ENCODE peak calls at places on chromosomes 4 and X, in seven cellular contexts. One of them, this sample, is unnamed.

GRCh38 chr4:10106421-10107039 is 10.1 kb downstream of the WDR1 start:
- DNase-seq in upper lobe of left lung: no peak
- DNase-seq in A549: peak
- DNase-seq in GM12878: no peak
- DNase-seq in ovary: peak
- DNase-seq in SK-N-SH: peak
- DNase-seq in suprapubic skin: peak
- DNase-seq in this sample: peak

GRCh38 chrX:13085533-13085932 is 41.1 kb upstream of the FAM9C start:
- DNase-seq in A549: no peak
- DNase-seq in upper lobe of left lung: no peak
- DNase-seq in SK-N-SH: no peak
- DNase-seq in GM12878: peak
- DNase-seq in suprapubic skin: no peak
- DNase-seq in ovary: no peak
- DNase-seq in this sample: no peak

GRCh38 chr4:158538176-158538575 is 16.5 kb downstream of the RXFP1 start:
- DNase-seq in SK-N-SH: no peak
- DNase-seq in upper lobe of left lung: no peak
- DNase-seq in suprapubic skin: no peak
- DNase-seq in GM12878: no peak
- DNase-seq in A549: no peak
- DNase-seq in ovary: no peak
- DNase-seq in this sample: no peak

GRCh38 chrX:65671966-65672365 is 4.5 kb downstream of the MSN start:
- DNase-seq in upper lobe of left lung: no peak
- DNase-seq in ovary: no peak
- DNase-seq in A549: no peak
- DNase-seq in SK-N-SH: no peak
- DNase-seq in suprapubic skin: no peak
- DNase-seq in GM12878: no peak
- DNase-seq in this sample: no peak

GRCh38 chrX:9906919-9907318 is 60.2 kb upstream of the CLDN34 start:
- DNase-seq in ovary: no peak
- DNase-seq in SK-N-SH: peak
- DNase-seq in GM12878: no peak
- DNase-seq in A549: no peak
- DNase-seq in suprapubic skin: no peak
- DNase-seq in upper lobe of left lung: no peak
- DNase-seq in this sample: no peak

GRCh38 chr4:6740347-6740746 is 24.4 kb downstream of the BLOC1S4 start:
- DNase-seq in A549: no peak
- DNase-seq in upper lobe of left lung: no peak
- DNase-seq in GM12878: no peak
- DNase-seq in suprapubic skin: no peak
- DNase-seq in ovary: no peak
- DNase-seq in SK-N-SH: peak
- DNase-seq in this sample: no peak

GRCh38 chr4:134905061-134905460 is 703.5 kb upstream of the PABPC4L start:
- DNase-seq in ovary: no peak
- DNase-seq in suprapubic skin: no peak
- DNase-seq in GM12878: no peak
- DNase-seq in upper lobe of left lung: no peak
- DNase-seq in SK-N-SH: no peak
- DNase-seq in A549: no peak
- DNase-seq in this sample: no peak

GRCh38 chr4:42397635-42398447 is 553 bp downstream of the SHISA3 start:
- DNase-seq in A549: no peak
- DNase-seq in upper lobe of left lung: peak
- DNase-seq in GM12878: no peak
- DNase-seq in SK-N-SH: peak
- DNase-seq in suprapubic skin: no peak
- DNase-seq in ovary: no peak
- DNase-seq in this sample: no peak

GRCh38 chr4:139177049-139177887 is at the start of gene ELF2:
- DNase-seq in SK-N-SH: peak
- DNase-seq in upper lobe of left lung: peak
- DNase-seq in suprapubic skin: peak
- DNase-seq in GM12878: no peak
- DNase-seq in A549: peak
- DNase-seq in ovary: peak
- DNase-seq in this sample: peak

GRCh38 chr4:139735381-139736256 is 70.0 kb downstream of the MGST2 start:
- DNase-seq in A549: no peak
- DNase-seq in SK-N-SH: peak
- DNase-seq in suprapubic skin: peak
- DNase-seq in upper lobe of left lung: peak
- DNase-seq in ovary: peak
- DNase-seq in GM12878: no peak
- DNase-seq in this sample: no peak

GRCh38 chr4:77308843-77309242 is 151.8 kb downstream of the CCNG2 start:
- DNase-seq in ovary: no peak
- DNase-seq in GM12878: no peak
- DNase-seq in SK-N-SH: peak
- DNase-seq in suprapubic skin: no peak
- DNase-seq in upper lobe of left lung: no peak
- DNase-seq in A549: peak
- DNase-seq in this sample: no peak

GRCh38 chrX:74500555-74500954 is 79.3 kb downstream of the SLC16A2 start:
- DNase-seq in A549: no peak
- DNase-seq in SK-N-SH: no peak
- DNase-seq in GM12878: no peak
- DNase-seq in upper lobe of left lung: no peak
- DNase-seq in suprapubic skin: no peak
- DNase-seq in ovary: no peak
- DNase-seq in this sample: no peak

GRCh38 chrX:38768079-38768478 is 33.2 kb upstream of the MID1IP1 start:
- DNase-seq in A549: peak
- DNase-seq in SK-N-SH: peak
- DNase-seq in GM12878: no peak
- DNase-seq in upper lobe of left lung: no peak
- DNase-seq in suprapubic skin: no peak
- DNase-seq in ovary: no peak
- DNase-seq in this sample: no peak

GRCh38 chrX:97563531-97564133 is 679.9 kb downstream of the RPA4 start:
- DNase-seq in GM12878: peak
- DNase-seq in ovary: peak
- DNase-seq in SK-N-SH: no peak
- DNase-seq in suprapubic skin: no peak
- DNase-seq in upper lobe of left lung: no peak
- DNase-seq in A549: no peak
- DNase-seq in this sample: no peak

GRCh38 chrX:57104921-57105398 is 16.4 kb downstream of the SPIN2B start:
- DNase-seq in suprapubic skin: no peak
- DNase-seq in A549: no peak
- DNase-seq in upper lobe of left lung: no peak
- DNase-seq in ovary: no peak
- DNase-seq in GM12878: no peak
- DNase-seq in SK-N-SH: no peak
- DNase-seq in this sample: no peak

GRCh38 chr4:63221477-63221876 is 1187.8 kb downstream of the TECRL start:
- DNase-seq in A549: no peak
- DNase-seq in suprapubic skin: no peak
- DNase-seq in SK-N-SH: no peak
- DNase-seq in GM12878: no peak
- DNase-seq in ovary: no peak
- DNase-seq in upper lobe of left lung: no peak
- DNase-seq in this sample: no peak

GRCh38 chrX:41653125-41653524 is 35.6 kb upstream of the GPR34 start:
- DNase-seq in GM12878: no peak
- DNase-seq in upper lobe of left lung: no peak
- DNase-seq in ovary: no peak
- DNase-seq in suprapubic skin: no peak
- DNase-seq in A549: no peak
- DNase-seq in SK-N-SH: no peak
- DNase-seq in this sample: no peak

GRCh38 chr4:13160906-13161305 is 323.2 kb downstream of the RAB28 start:
- DNase-seq in A549: no peak
- DNase-seq in ovary: no peak
- DNase-seq in upper lobe of left lung: no peak
- DNase-seq in suprapubic skin: no peak
- DNase-seq in SK-N-SH: no peak
- DNase-seq in GM12878: no peak
- DNase-seq in this sample: no peak

GRCh38 chr4:6885953-6886557 is 23.6 kb upstream of the TBC1D14 start:
- DNase-seq in SK-N-SH: no peak
- DNase-seq in upper lobe of left lung: no peak
- DNase-seq in GM12878: peak
- DNase-seq in A549: peak
- DNase-seq in ovary: peak
- DNase-seq in suprapubic skin: no peak
- DNase-seq in this sample: peak

GRCh38 chr4:80240976-80241375 is 25.5 kb upstream of the FGF5 start:
- DNase-seq in ovary: no peak
- DNase-seq in SK-N-SH: no peak
- DNase-seq in upper lobe of left lung: no peak
- DNase-seq in GM12878: peak
- DNase-seq in A549: no peak
- DNase-seq in suprapubic skin: no peak
- DNase-seq in this sample: no peak

GRCh38 chrX:110383414-110383813 is 24.8 kb downstream of the RTL9 start:
- DNase-seq in upper lobe of left lung: no peak
- DNase-seq in GM12878: no peak
- DNase-seq in A549: no peak
- DNase-seq in suprapubic skin: no peak
- DNase-seq in SK-N-SH: no peak
- DNase-seq in ovary: no peak
- DNase-seq in this sample: no peak

GRCh38 chrX:155143959-155144548 is 72.2 kb upstream of the VBP1 start:
- DNase-seq in GM12878: no peak
- DNase-seq in suprapubic skin: no peak
- DNase-seq in ovary: no peak
- DNase-seq in SK-N-SH: no peak
- DNase-seq in upper lobe of left lung: no peak
- DNase-seq in A549: no peak
- DNase-seq in this sample: no peak

GRCh38 chrX:155144926-155145325 is 71.3 kb upstream of the VBP1 start:
- DNase-seq in A549: no peak
- DNase-seq in SK-N-SH: no peak
- DNase-seq in GM12878: no peak
- DNase-seq in suprapubic skin: no peak
- DNase-seq in ovary: no peak
- DNase-seq in upper lobe of left lung: no peak
- DNase-seq in this sample: no peak

DNA sequence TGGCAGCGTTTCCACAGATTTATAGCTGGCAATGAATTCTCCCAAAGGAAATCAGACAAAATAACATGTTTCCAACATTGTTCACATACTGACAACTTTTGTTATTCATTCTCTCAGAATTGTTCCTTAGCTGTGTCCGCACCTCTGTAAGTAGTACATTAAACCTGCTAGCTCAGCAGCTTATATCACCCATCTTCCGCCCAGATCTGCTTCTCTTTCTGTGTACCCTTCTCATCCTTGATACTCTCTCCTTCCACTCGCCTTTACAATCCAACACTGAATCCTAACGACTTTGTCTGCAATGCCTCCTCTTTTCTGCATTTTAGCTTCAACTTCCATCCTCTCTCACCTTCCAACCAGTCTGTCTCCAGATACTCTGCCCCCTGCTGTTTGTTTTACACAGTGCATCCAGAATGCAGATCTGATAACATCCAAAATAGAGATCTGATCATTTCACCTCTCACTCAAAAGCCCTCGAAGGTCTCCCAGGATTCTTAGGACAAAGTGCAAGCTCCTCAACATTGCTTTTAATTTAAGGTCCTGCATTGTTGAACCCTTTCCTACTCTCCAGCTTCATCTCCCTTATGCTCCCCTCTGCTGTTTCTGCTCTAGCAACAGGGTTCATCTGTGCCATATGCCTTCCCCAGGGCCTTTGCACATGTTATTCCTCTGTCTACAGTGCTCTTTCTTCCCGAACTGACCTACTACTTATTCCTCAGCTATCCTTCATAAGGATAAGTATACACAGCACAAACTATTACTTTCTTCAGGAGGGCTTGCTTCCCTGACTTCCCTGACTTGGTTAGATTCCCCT is 67.3 kb upstream of the VBP1 start:
- DNase-seq in suprapubic skin: no peak
- DNase-seq in A549: peak
- DNase-seq in SK-N-SH: peak
- DNase-seq in ovary: no peak
- DNase-seq in upper lobe of left lung: no peak
- DNase-seq in GM12878: no peak
- DNase-seq in this sample: peak
- TF ChIP-seq EP300 in suprapubic skin: no peak
- TF ChIP-seq EP300 in A549: no peak
- TF ChIP-seq EP300 in SK-N-SH: no peak
- TF ChIP-seq EP300 in ovary: no peak
- TF ChIP-seq EP300 in upper lobe of left lung: no peak
- TF ChIP-seq EP300 in GM12878: no peak
- TF ChIP-seq EP300 in this sample: no peak

DNA sequence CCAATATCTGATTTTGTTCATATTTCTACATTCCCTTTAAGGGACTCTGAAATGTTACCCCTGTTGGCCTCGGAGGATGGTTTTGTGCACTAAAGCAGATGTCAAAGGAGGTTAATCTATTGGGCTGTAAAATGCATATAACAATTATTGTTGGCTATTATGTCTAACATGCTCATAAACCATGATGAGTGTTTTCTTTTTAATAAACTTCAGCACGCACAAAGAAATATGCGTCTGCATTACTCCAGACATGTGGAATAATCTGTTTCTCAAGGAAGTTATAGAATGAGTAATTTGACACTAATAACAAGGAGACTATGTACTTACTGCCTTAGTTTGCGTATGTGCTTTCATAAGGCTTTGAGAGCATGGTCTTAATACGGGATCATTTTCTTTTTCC is 89.9 kb downstream of the KLHL8 start:
- DNase-seq in GM12878: no peak
- DNase-seq in ovary: no peak
- DNase-seq in A549: no peak
- DNase-seq in upper lobe of left lung: no peak
- DNase-seq in SK-N-SH: no peak
- DNase-seq in suprapubic skin: no peak
- DNase-seq in this sample: no peak
- TF ChIP-seq EP300 in GM12878: no peak
- TF ChIP-seq EP300 in ovary: no peak
- TF ChIP-seq EP300 in A549: no peak
- TF ChIP-seq EP300 in upper lobe of left lung: no peak
- TF ChIP-seq EP300 in SK-N-SH: no peak
- TF ChIP-seq EP300 in suprapubic skin: no peak
- TF ChIP-seq EP300 in this sample: no peak

GRCh38 chr4:14892563-14892962 is 109.7 kb upstream of the CPEB2 start:
- DNase-seq in SK-N-SH: no peak
- DNase-seq in ovary: no peak
- DNase-seq in upper lobe of left lung: no peak
- DNase-seq in GM12878: no peak
- DNase-seq in A549: no peak
- DNase-seq in suprapubic skin: no peak
- DNase-seq in this sample: no peak
- TF ChIP-seq EP300 in SK-N-SH: no peak
- TF ChIP-seq EP300 in ovary: no peak
- TF ChIP-seq EP300 in upper lobe of left lung: no peak
- TF ChIP-seq EP300 in GM12878: no peak
- TF ChIP-seq EP300 in A549: no peak
- TF ChIP-seq EP300 in suprapubic skin: no peak
- TF ChIP-seq EP300 in this sample: no peak

DNA sequence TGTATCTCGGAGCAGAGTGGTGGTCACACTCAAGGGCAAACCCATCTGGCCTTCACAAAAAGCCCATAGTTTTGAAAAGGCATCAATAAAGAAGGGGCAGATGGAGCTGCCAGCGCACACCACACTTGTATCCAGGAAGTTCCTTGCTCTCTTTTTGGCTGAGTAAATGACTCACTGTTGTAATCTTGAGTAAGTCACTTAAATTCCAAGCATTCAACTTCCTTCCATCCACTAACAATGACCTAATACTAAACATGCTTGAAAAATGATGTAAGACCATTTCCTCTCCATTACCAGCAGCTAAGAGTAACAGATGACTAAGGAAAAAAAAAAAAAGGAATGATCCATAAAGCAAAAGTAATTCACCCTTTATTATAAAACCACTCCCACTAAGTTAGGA is 32.4 kb upstream of the MYOZ2 start:
- DNase-seq in ovary: no peak
- DNase-seq in suprapubic skin: peak
- DNase-seq in GM12878: no peak
- DNase-seq in upper lobe of left lung: no peak
- DNase-seq in A549: peak
- DNase-seq in SK-N-SH: no peak
- DNase-seq in this sample: no peak
- TF ChIP-seq EP300 in ovary: no peak
- TF ChIP-seq EP300 in suprapubic skin: no peak
- TF ChIP-seq EP300 in GM12878: no peak
- TF ChIP-seq EP300 in upper lobe of left lung: no peak
- TF ChIP-seq EP300 in A549: peak
- TF ChIP-seq EP300 in SK-N-SH: peak
- TF ChIP-seq EP300 in this sample: peak

This sample was measured in tibial nerve.